ENCODE peak calls at places on chromosomes 12 and 14, in five cellular contexts. C is HepG2, O is A549, W is uterus, R is ovary. B is an unnamed sample.

GRCh38 chr12:4252595-4252994 is 21.0 kb upstream of the CCND2 start:
- DNase-seq in C (no peak), O (no peak), W (no peak), R (no peak), B (no peak)

GRCh38 chr12:11555743-11556625 is 93.5 kb upstream of the ETV6 start:
- DNase-seq in C (no peak), O (no peak), W (no peak), R (no peak), B (no peak)

GRCh38 chr12:123034022-123034541 is 53.6 kb downstream of the ARL6IP4 start:
- DNase-seq in C (no peak), O (no peak), W (no peak), R (no peak), B (peak)

GRCh38 chr14:45426685-45427282 is 173.8 kb upstream of the MIS18BP1 start:
- DNase-seq in C (peak), O (peak), W (no peak), R (no peak), B (peak)

GRCh38 chr12:124621296-124621660 is 53.9 kb upstream of the NCOR2 start:
- DNase-seq in C (no peak), O (no peak), W (peak), R (peak), B (no peak)

GRCh38 chr14:22739423-22739822 is 27.1 kb upstream of the OXA1L start:
- DNase-seq in C (no peak), O (no peak), W (no peak), R (no peak), B (no peak)

GRCh38 chr12:132908145-132909029 is 21.0 kb upstream of the CHFR start:
- DNase-seq in C (no peak), O (no peak), W (peak), R (peak), B (peak)

GRCh38 chr12:47356129-47356622 is 276.4 kb upstream of the AMIGO2 start:
- DNase-seq in C (no peak), O (no peak), W (no peak), R (no peak), B (no peak)

GRCh38 chr12:51895378-51896135 is 7.7 kb downstream of the ANKRD33 start:
- DNase-seq in C (no peak), O (no peak), W (no peak), R (no peak), B (no peak)

GRCh38 chr14:104749958-104750529 is 2.9 kb upstream of the SIVA1 start:
- DNase-seq in C (no peak), O (no peak), W (no peak), R (no peak), B (no peak)

GRCh38 chr14:72638021-72638420 is 255.9 kb downstream of the DPF3 start:
- DNase-seq in C (no peak), O (peak), W (no peak), R (no peak), B (no peak)

GRCh38 chr14:92122761-92123160 is 992 bp downstream of the CPSF2 start:
- DNase-seq in C (no peak), O (no peak), W (no peak), R (no peak), B (peak)

GRCh38 chr14:38502241-38502640 is 246.3 kb upstream of the CLEC14A start:
- DNase-seq in C (no peak), O (no peak), W (no peak), R (no peak), B (no peak)

GRCh38 chr12:56097738-56098137 is 6.6 kb upstream of the PA2G4 start:
- DNase-seq in C (no peak), O (no peak), W (no peak), R (no peak), B (no peak)

GRCh38 chr12:52846356-52846970 is 2.3 kb downstream of the KRT78 start:
- DNase-seq in C (no peak), O (no peak), W (no peak), R (no peak), B (no peak)

GRCh38 chr14:53741379-53742225 is 215.0 kb downstream of the BMP4 start:
- DNase-seq in C (no peak), O (no peak), W (no peak), R (no peak), B (no peak)

GRCh38 chr14:100428727-100429126 is 105.6 kb downstream of the SLC25A47 start:
- DNase-seq in C (no peak), O (no peak), W (no peak), R (no peak), B (no peak)

GRCh38 chr14:68364823-68365222 is 428.0 kb downstream of the ZFP36L1 start:
- DNase-seq in C (no peak), O (no peak), W (peak), R (no peak), B (no peak)

GRCh38 chr12:50275545-50275944 is 7.8 kb downstream of the LIMA1 start:
- DNase-seq in C (no peak), O (no peak), W (no peak), R (no peak), B (no peak)

GRCh38 chr12:127690161-127690560 is 576.8 kb upstream of the TMEM132C start:
- DNase-seq in C (no peak), O (no peak), W (no peak), R (no peak), B (no peak)

GRCh38 chr14:69850086-69850735 is 29.0 kb upstream of the SMOC1 start:
- DNase-seq in C (peak), O (no peak), W (no peak), R (no peak), B (no peak)

GRCh38 chr12:54412786-54413185 is 6.3 kb downstream of the ITGA5 start:
- DNase-seq in C (no peak), O (no peak), W (no peak), R (no peak), B (no peak)

DNA sequence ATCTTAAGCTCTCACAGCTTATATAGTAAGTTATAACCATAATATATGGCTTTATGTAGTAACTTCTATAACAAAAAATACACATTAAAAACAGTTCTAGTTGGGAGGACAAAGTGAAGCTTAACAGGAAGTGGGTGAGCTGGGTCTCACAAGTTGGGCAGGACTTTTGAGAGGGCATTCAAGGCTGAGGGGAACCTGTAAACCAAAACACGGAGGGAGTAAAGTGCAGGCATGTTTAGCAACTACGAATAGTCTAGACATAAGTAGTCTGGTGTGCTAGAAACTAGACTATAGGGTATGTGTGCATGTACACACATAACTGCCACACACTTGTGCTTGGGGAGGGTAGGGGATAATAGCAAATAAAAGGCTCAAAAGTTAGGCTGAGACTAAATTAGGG is 14.2 kb upstream of the NEK9 start:
- DNase-seq in C (no peak), O (no peak), W (no peak), R (no peak), B (no peak)
- TF ChIP-seq POLR2A in C (no peak), O (no peak), W (no peak), R (no peak), B (no peak)

DNA sequence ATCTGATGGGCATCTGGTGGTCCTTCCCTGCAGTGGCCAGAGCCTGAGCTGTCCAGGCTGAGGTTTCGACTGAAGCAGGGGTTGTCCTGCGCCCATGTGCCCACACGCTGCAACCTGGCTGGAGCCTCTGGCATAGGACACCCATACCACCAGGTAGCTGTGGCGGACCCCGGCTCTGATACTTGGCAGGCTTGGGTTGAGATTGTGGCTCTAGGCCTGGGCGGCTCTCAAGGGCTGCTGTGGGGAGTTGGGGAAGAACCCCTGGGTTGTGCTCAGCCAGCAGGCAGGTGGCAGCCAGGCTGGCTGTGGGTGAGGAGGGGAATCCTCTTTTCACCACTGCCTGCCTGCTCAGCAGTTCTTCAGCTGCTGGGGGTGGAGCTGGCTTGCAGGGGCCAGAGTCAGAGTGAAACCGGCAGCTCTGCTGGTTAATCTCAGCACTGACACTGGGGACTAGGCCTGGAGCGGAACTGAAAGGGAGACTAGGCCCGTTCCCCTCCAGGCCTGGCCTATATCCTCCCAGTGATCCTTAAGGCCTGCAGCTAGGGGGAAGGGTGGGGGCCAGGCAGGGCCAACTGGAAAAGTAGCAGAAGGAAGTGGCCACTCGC is 39.1 kb downstream of the SH2B3 start:
- DNase-seq in C (no peak), O (no peak), W (peak), R (no peak), B (no peak)
- TF ChIP-seq POLR2A in C (no peak), O (no peak), W (no peak), R (no peak), B (no peak)

DNA sequence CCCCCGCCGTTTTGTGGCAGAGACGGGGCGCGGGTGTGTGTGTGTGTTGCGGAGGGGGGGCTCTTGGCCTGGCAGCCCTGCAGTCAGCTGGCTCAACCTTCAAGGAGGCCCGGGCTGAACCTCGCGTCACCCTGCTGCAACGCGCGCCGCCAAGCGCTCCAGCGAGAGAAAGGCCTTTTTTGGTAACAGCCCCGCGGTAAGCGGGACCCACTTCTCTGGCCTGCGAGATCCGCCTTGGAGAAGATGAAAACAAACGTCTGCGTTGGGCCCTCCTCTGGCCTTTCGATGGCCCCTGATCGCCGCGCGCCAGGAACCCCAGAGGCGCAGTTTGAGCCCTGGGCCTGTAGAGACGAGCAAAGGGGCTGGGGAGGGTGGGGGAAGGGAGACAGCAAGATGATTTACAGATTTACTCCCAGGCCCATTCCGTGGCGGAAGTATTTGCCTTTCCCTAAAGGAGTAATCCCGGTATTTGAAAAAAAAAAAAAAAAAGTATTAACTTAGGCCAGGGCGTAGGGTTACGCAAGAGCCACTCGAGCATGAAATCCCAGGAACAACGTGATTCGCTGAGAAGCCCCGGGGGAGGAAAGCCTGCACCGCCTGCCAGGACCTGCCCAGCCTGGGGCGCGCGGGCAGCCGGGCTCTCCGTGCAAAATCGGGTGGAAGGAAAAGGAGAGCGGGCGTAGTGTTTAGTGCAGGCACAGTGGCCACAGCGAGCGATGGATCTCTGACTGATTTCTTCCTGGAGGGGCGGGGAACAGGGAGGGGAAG is 4.5 kb upstream of the IRF2BPL start:
- DNase-seq in C (peak), O (peak), W (peak), R (peak), B (peak)
- TF ChIP-seq POLR2A in C (peak), O (peak), W (peak), R (peak), B (no peak)

GRCh38 chr12:108518101-108518715 is 3.1 kb downstream of the FICD start:
- DNase-seq in C (no peak), O (no peak), W (no peak), R (no peak), B (no peak)
- TF ChIP-seq POLR2A in C (peak), O (no peak), W (no peak), R (no peak), B (no peak)

GRCh38 chr14:24162083-24162482 is 1.0 kb downstream of the IRF9 start:
- DNase-seq in C (no peak), O (no peak), W (no peak), R (peak), B (peak)

GRCh38 chr14:24160499-24160849 is 591 bp upstream of the IRF9 start:
- DNase-seq in C (no peak), O (no peak), W (no peak), R (no peak), B (no peak)

GRCh38 chr14:24160850-24161804 is at the start of gene IRF9:
- DNase-seq in C (peak), O (peak), W (peak), R (peak), B (peak)

GRCh38 chr14:24157331-24157730 is 3.7 kb upstream of the IRF9 start:
- DNase-seq in C (no peak), O (no peak), W (no peak), R (no peak), B (no peak)

DNA sequence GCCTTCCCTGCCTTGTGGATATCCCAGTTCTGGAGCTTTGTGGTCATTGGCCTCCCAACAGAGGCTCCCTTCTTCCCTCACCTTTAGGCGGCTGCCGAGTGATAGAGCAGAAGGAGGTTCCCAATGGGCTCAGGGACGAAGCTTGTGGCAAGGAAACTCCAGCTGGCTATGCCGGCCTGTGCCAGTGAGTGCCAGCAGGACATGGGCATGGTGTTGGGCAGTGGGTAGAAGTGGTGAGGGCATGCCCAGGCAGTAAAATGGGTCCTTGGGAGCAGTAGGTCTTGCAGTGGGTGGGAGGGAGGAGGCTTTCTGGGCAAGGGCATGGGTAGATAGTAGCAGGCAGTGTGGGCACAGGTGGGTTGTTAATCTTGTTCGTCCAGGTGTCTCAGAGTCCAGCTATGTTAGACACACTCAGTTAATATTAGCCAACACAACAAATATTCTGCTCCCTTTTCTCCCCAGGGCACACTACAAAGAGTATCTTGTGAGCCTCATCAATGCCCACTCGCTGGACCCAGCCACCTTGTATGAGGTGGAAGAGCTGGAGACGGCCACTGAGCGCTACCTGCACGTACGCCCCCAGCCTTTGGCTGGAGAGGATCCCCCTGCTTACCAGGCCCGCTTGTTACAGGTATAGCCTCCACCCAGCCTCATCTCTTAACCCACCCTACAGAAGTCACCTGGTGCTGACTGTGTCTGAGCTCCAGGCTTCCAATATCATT is 1.1 kb upstream of the IRF9 start:
- DNase-seq in C (no peak), O (no peak), W (no peak), R (no peak), B (no peak)
- TF ChIP-seq POLR2A in C (no peak), O (no peak), W (no peak), R (no peak), B (no peak)

DNA sequence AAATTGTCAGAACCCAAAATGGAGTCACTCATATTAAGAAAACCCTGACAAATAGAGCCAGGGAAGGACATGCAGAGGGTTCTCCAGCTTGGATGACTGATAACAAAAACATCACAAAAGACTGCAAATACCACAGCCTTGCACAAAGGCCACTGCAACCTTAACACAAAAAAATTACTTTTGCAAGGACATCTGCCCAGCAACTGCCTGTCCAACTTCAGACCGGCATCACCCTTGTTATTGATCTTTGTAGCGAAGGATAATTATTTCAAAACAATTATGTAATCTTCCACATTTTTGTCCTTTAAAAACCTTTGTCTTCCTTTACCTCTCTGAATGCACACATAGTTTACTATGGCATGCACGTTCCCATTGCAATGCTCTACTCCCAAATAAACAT is 100.6 kb upstream of the TBX3 start:
- DNase-seq in C (no peak), O (no peak), W (no peak), R (no peak), B (no peak)
- TF ChIP-seq POLR2A in C (no peak), O (no peak), W (no peak), R (no peak), B (no peak)

B was measured in erythroblast.